ENCODE peak calls at places on chromosomes 11 and 22, in six cellular contexts. One of them, this sample, is unnamed. For H3K9me3 and H3K4me1, the result is how much of the 10 kb centered on the place peaks cover.

GRCh38 chr11:117361432-117361831 is 33.8 kb downstream of the CEP164 start:
- DNase-seq in Caco-2: no peak
- DNase-seq in cardiac muscle cell: no peak
- DNase-seq in psoas muscle: no peak
- DNase-seq in endodermal cell: no peak
- DNase-seq in effector memory CD4-positive, alpha-beta T cell: no peak
- DNase-seq in this sample: no peak

GRCh38 chr11:86849679-86850078 is 49.3 kb downstream of the PRSS23 start:
- DNase-seq in Caco-2: no peak
- DNase-seq in cardiac muscle cell: no peak
- DNase-seq in psoas muscle: no peak
- DNase-seq in endodermal cell: no peak
- DNase-seq in effector memory CD4-positive, alpha-beta T cell: no peak
- DNase-seq in this sample: no peak

GRCh38 chr22:50118557-50119168 is 28.9 kb downstream of the MOV10L1 start:
- DNase-seq in Caco-2: peak
- DNase-seq in cardiac muscle cell: peak
- DNase-seq in psoas muscle: no peak
- DNase-seq in endodermal cell: no peak
- DNase-seq in effector memory CD4-positive, alpha-beta T cell: no peak
- DNase-seq in this sample: peak

GRCh38 chr22:19626666-19627065 is 87.6 kb upstream of the SEPTIN5 start:
- DNase-seq in Caco-2: no peak
- DNase-seq in cardiac muscle cell: no peak
- DNase-seq in psoas muscle: no peak
- DNase-seq in endodermal cell: no peak
- DNase-seq in effector memory CD4-positive, alpha-beta T cell: no peak
- DNase-seq in this sample: no peak

GRCh38 chr11:23973244-23973643 is 523.6 kb upstream of the LUZP2 start:
- DNase-seq in Caco-2: peak
- DNase-seq in cardiac muscle cell: no peak
- DNase-seq in psoas muscle: no peak
- DNase-seq in endodermal cell: no peak
- DNase-seq in effector memory CD4-positive, alpha-beta T cell: no peak
- DNase-seq in this sample: no peak

GRCh38 chr11:93484716-93485115 is 58.5 kb downstream of the SMCO4 start:
- DNase-seq in Caco-2: no peak
- DNase-seq in cardiac muscle cell: peak
- DNase-seq in psoas muscle: no peak
- DNase-seq in endodermal cell: no peak
- DNase-seq in effector memory CD4-positive, alpha-beta T cell: no peak
- DNase-seq in this sample: no peak

GRCh38 chr22:43113516-43114251 is 3.1 kb downstream of the BIK start:
- DNase-seq in Caco-2: no peak
- DNase-seq in cardiac muscle cell: no peak
- DNase-seq in psoas muscle: no peak
- DNase-seq in endodermal cell: no peak
- DNase-seq in effector memory CD4-positive, alpha-beta T cell: no peak
- DNase-seq in this sample: no peak

GRCh38 chr11:103609117-103610066 is 427.0 kb upstream of the DDI1 start:
- DNase-seq in Caco-2: peak
- DNase-seq in cardiac muscle cell: peak
- DNase-seq in psoas muscle: no peak
- DNase-seq in endodermal cell: peak
- DNase-seq in effector memory CD4-positive, alpha-beta T cell: no peak
- DNase-seq in this sample: no peak

GRCh38 chr11:7056828-7057513 is 31.8 kb upstream of the RBMXL2 start:
- DNase-seq in Caco-2: no peak
- DNase-seq in cardiac muscle cell: peak
- DNase-seq in psoas muscle: no peak
- DNase-seq in endodermal cell: no peak
- DNase-seq in effector memory CD4-positive, alpha-beta T cell: no peak
- DNase-seq in this sample: no peak

GRCh38 chr22:32375678-32376450 is 18.2 kb downstream of the RFPL3 start:
- DNase-seq in Caco-2: no peak
- DNase-seq in cardiac muscle cell: peak
- DNase-seq in psoas muscle: no peak
- DNase-seq in endodermal cell: no peak
- DNase-seq in effector memory CD4-positive, alpha-beta T cell: no peak
- DNase-seq in this sample: no peak

GRCh38 chr11:20511982-20512381 is 87.4 kb upstream of the SLC6A5 start:
- DNase-seq in Caco-2: no peak
- DNase-seq in cardiac muscle cell: no peak
- DNase-seq in psoas muscle: no peak
- DNase-seq in endodermal cell: no peak
- DNase-seq in effector memory CD4-positive, alpha-beta T cell: no peak
- DNase-seq in this sample: no peak

GRCh38 chr22:24428751-24429410 is 1.5 kb downstream of the ADORA2A start:
- DNase-seq in Caco-2: no peak
- DNase-seq in cardiac muscle cell: no peak
- DNase-seq in psoas muscle: peak
- DNase-seq in endodermal cell: no peak
- DNase-seq in effector memory CD4-positive, alpha-beta T cell: no peak
- DNase-seq in this sample: no peak

GRCh38 chr11:21475276-21475675 is 717.6 kb upstream of the ANO5 start:
- DNase-seq in Caco-2: no peak
- DNase-seq in cardiac muscle cell: no peak
- DNase-seq in psoas muscle: no peak
- DNase-seq in endodermal cell: no peak
- DNase-seq in effector memory CD4-positive, alpha-beta T cell: no peak
- DNase-seq in this sample: no peak

GRCh38 chr11:72263363-72263762 is 19.4 kb upstream of the PHOX2A start:
- DNase-seq in Caco-2: no peak
- DNase-seq in cardiac muscle cell: peak
- DNase-seq in psoas muscle: no peak
- DNase-seq in endodermal cell: no peak
- DNase-seq in effector memory CD4-positive, alpha-beta T cell: no peak
- DNase-seq in this sample: no peak

GRCh38 chr11:64120951-64121569 is 44.9 kb downstream of the MACROD1 start:
- DNase-seq in Caco-2: no peak
- DNase-seq in cardiac muscle cell: peak
- DNase-seq in psoas muscle: peak
- DNase-seq in endodermal cell: no peak
- DNase-seq in effector memory CD4-positive, alpha-beta T cell: no peak
- DNase-seq in this sample: no peak

GRCh38 chr11:96704847-96705246 is 315.0 kb downstream of the JRKL start:
- DNase-seq in Caco-2: peak
- DNase-seq in cardiac muscle cell: peak
- DNase-seq in psoas muscle: no peak
- DNase-seq in endodermal cell: no peak
- DNase-seq in effector memory CD4-positive, alpha-beta T cell: no peak
- DNase-seq in this sample: no peak

GRCh38 chr11:13928566-13929251 is 33.8 kb upstream of the SPON1 start:
- DNase-seq in Caco-2: peak
- DNase-seq in cardiac muscle cell: peak
- DNase-seq in psoas muscle: no peak
- DNase-seq in endodermal cell: no peak
- DNase-seq in effector memory CD4-positive, alpha-beta T cell: no peak
- DNase-seq in this sample: no peak

GRCh38 chr11:4065601-4066377 is 28.8 kb upstream of the RRM1 start:
- DNase-seq in Caco-2: no peak
- DNase-seq in cardiac muscle cell: no peak
- DNase-seq in psoas muscle: no peak
- DNase-seq in endodermal cell: peak
- DNase-seq in effector memory CD4-positive, alpha-beta T cell: no peak
- DNase-seq in this sample: no peak

GRCh38 chr11:7577883-7578242 is 64.1 kb downstream of the PPFIBP2 start:
- DNase-seq in Caco-2: no peak
- DNase-seq in cardiac muscle cell: peak
- DNase-seq in psoas muscle: no peak
- DNase-seq in endodermal cell: no peak
- DNase-seq in effector memory CD4-positive, alpha-beta T cell: no peak
- DNase-seq in this sample: no peak

GRCh38 chr22:19797631-19798319 is 37.2 kb downstream of the TBX1 start:
- DNase-seq in Caco-2: no peak
- DNase-seq in cardiac muscle cell: no peak
- DNase-seq in psoas muscle: peak
- DNase-seq in endodermal cell: no peak
- DNase-seq in effector memory CD4-positive, alpha-beta T cell: no peak
- DNase-seq in this sample: no peak

GRCh38 chr11:123300874-123301695 is 106.0 kb upstream of the CLMP start:
- DNase-seq in Caco-2: no peak
- DNase-seq in cardiac muscle cell: peak
- DNase-seq in psoas muscle: no peak
- DNase-seq in endodermal cell: no peak
- DNase-seq in effector memory CD4-positive, alpha-beta T cell: no peak
- DNase-seq in this sample: no peak

GRCh38 chr11:12110714-12111481 is 508 bp downstream of the MICAL2 start:
- DNase-seq in Caco-2: no peak
- DNase-seq in cardiac muscle cell: no peak
- DNase-seq in psoas muscle: peak
- DNase-seq in endodermal cell: peak
- DNase-seq in effector memory CD4-positive, alpha-beta T cell: no peak
- DNase-seq in this sample: peak

GRCh38 chr11:125069796-125070195 is 6.7 kb downstream of the SLC37A2 start:
- DNase-seq in Caco-2: no peak
- DNase-seq in cardiac muscle cell: peak
- DNase-seq in psoas muscle: no peak
- DNase-seq in endodermal cell: no peak
- DNase-seq in effector memory CD4-positive, alpha-beta T cell: no peak
- DNase-seq in this sample: no peak

DNA sequence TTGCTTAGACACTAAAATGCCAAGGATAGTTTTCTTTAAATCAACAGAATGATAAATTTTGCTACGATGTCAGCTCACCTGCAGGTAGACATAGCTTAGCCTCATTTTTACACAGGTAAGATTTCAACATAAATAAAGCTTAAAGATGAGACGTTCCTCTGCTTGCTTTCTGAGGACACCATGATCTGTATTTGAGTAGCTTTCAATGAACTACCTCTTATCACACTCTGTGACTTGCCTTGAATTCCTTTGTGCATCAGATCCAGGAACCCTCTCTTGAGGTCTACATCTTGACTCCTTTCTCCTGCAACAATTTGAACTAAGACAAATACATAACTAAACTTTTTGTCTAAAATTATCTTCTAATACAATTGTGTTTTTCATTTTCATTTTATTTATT is 26.1 kb upstream of the OR8I2 start:
- DNase-seq in Caco-2: peak
- DNase-seq in cardiac muscle cell: no peak
- DNase-seq in psoas muscle: no peak
- DNase-seq in endodermal cell: no peak
- DNase-seq in effector memory CD4-positive, alpha-beta T cell: no peak
- DNase-seq in this sample: no peak
- H3K9me3 ChIP-seq in Caco-2: under half
- H3K9me3 ChIP-seq in cardiac muscle cell: under half
- H3K9me3 ChIP-seq in psoas muscle: under half
- H3K9me3 ChIP-seq in endodermal cell: under half
- H3K9me3 ChIP-seq in effector memory CD4-positive, alpha-beta T cell: under half
- H3K9me3 ChIP-seq in this sample: under half

GRCh38 chr11:57638811-57639320 is 10.8 kb downstream of the YPEL4 start:
- DNase-seq in Caco-2: no peak
- DNase-seq in cardiac muscle cell: no peak
- DNase-seq in psoas muscle: no peak
- DNase-seq in endodermal cell: peak
- DNase-seq in effector memory CD4-positive, alpha-beta T cell: no peak
- DNase-seq in this sample: no peak

GRCh38 chr11:57638005-57638760 is 11.5 kb downstream of the YPEL4 start:
- DNase-seq in Caco-2: no peak
- DNase-seq in cardiac muscle cell: peak
- DNase-seq in psoas muscle: peak
- DNase-seq in endodermal cell: peak
- DNase-seq in effector memory CD4-positive, alpha-beta T cell: no peak
- DNase-seq in this sample: peak

GRCh38 chr11:57635236-57635635 is 14.5 kb downstream of the YPEL4 start:
- DNase-seq in Caco-2: no peak
- DNase-seq in cardiac muscle cell: no peak
- DNase-seq in psoas muscle: no peak
- DNase-seq in endodermal cell: no peak
- DNase-seq in effector memory CD4-positive, alpha-beta T cell: no peak
- DNase-seq in this sample: no peak

GRCh38 chr11:57639321-57640067 is 10.2 kb downstream of the YPEL4 start:
- DNase-seq in Caco-2: peak
- DNase-seq in cardiac muscle cell: peak
- DNase-seq in psoas muscle: no peak
- DNase-seq in endodermal cell: peak
- DNase-seq in effector memory CD4-positive, alpha-beta T cell: no peak
- DNase-seq in this sample: no peak

DNA sequence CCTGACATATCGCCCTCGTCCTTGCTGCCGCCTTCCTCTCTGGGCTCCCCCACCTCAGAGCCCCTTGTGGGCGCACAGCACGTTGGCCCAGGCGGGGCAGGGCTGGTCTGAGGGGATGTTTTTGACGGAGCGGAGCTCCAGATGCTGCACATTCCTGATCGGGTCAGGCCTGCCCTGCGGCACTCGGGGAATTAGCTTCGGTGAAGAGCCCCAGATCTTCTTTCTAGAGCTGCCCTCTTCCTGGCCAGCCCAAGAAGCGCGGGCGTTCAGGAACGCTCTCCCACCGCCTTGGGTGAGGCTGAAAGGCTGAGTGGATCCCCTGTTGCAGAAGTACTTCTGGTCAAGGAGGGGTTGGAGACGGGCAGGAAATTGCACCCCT is 12.1 kb downstream of the YPEL4 start:
- DNase-seq in Caco-2: no peak
- DNase-seq in cardiac muscle cell: peak
- DNase-seq in psoas muscle: peak
- DNase-seq in endodermal cell: peak
- DNase-seq in effector memory CD4-positive, alpha-beta T cell: no peak
- DNase-seq in this sample: no peak
- H3K4me3 ChIP-seq in Caco-2: no peak
- H3K4me3 ChIP-seq in cardiac muscle cell: peak
- H3K4me3 ChIP-seq in psoas muscle: peak
- H3K4me3 ChIP-seq in endodermal cell: peak
- H3K4me3 ChIP-seq in effector memory CD4-positive, alpha-beta T cell: no peak
- H3K4me3 ChIP-seq in this sample: peak

GRCh38 chr11:68345776-68346728 is 33.7 kb downstream of the LRP5 start:
- DNase-seq in Caco-2: no peak
- DNase-seq in cardiac muscle cell: peak
- DNase-seq in psoas muscle: peak
- DNase-seq in endodermal cell: no peak
- DNase-seq in effector memory CD4-positive, alpha-beta T cell: no peak
- DNase-seq in this sample: no peak
- H3K4me1 ChIP-seq in Caco-2: half or more
- H3K4me1 ChIP-seq in cardiac muscle cell: under half
- H3K4me1 ChIP-seq in psoas muscle: under half
- H3K4me1 ChIP-seq in endodermal cell: under half
- H3K4me1 ChIP-seq in effector memory CD4-positive, alpha-beta T cell: under half
- H3K4me1 ChIP-seq in this sample: under half

DNA sequence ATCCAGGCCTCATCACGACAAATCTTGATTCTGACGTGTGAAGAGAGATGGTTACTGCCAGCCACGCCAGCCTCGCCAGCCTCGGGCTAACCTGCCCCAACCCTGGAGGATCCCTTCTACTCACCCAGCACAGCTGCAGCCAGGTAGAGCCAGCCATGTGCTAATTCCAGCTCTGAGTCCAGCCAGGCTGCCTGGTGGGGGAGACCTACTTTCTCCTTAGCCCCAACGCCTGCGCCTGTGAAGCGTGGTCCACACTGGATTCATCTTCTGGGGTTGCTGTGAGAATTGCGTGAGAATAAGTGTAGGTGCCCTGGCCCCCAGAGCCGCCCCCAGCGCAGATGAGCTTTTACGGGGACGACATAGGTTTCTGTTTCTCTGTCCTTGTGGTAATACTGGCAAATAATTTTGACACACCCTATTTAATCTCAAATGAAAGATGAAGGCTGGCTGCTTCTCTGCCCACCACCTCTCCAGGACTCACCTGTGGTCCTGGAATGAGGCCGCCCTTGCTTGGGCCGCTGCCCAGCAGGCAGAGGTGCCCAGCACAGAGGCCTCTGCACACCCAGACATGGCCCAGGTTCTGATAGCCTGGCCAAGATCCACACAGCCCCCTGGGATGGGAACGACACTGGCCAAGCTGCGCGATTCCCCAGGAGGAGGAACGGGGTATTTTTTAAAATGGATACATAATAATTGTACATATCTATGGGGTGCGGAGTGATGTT is 528.4 kb downstream of the TBC1D22A start:
- DNase-seq in Caco-2: no peak
- DNase-seq in cardiac muscle cell: no peak
- DNase-seq in psoas muscle: peak
- DNase-seq in endodermal cell: no peak
- DNase-seq in effector memory CD4-positive, alpha-beta T cell: no peak
- DNase-seq in this sample: no peak
- H3K9me3 ChIP-seq in Caco-2: under half
- H3K9me3 ChIP-seq in cardiac muscle cell: under half
- H3K9me3 ChIP-seq in psoas muscle: under half
- H3K9me3 ChIP-seq in endodermal cell: half or more
- H3K9me3 ChIP-seq in effector memory CD4-positive, alpha-beta T cell: under half
- H3K9me3 ChIP-seq in this sample: under half

This sample was measured in lung.